ENCODE peak calls at places on chromosomes 1 and 21, in four cellular contexts. H, S, G and V are unnamed samples.

GRCh38 chr21:35108887-35109286 is 59.8 kb upstream of the RUNX1 start:
- DNase-seq in G (no peak), H (no peak), S (no peak), V (no peak)

GRCh38 chr1:243493156-243494129 is 237.6 kb downstream of the SDCCAG8 start:
- DNase-seq in H (no peak), G (no peak), S (peak), V (peak)

GRCh38 chr1:20867847-20868246 is 80.7 kb upstream of the HP1BP3 start:
- DNase-seq in S (no peak), H (no peak), G (no peak), V (no peak)

GRCh38 chr1:161089251-161089924 is at the start of gene NECTIN4:
- DNase-seq in H (no peak), G (no peak), S (peak), V (no peak)

GRCh38 chr1:202811296-202812175 is 782 bp downstream of the PCAT6 start:
- DNase-seq in H (no peak), G (no peak), S (peak), V (no peak)

GRCh38 chr1:47708658-47709301 is 270.9 kb downstream of the FOXD2 start:
- DNase-seq in H (no peak), S (no peak), G (no peak), V (no peak)

GRCh38 chr1:156074661-156075060 is 7.6 kb downstream of the MEX3A start:
- DNase-seq in G (no peak), H (no peak), S (no peak), V (no peak)

GRCh38 chr1:222256058-222256457 is 291.8 kb downstream of the HHIPL2 start:
- DNase-seq in S (no peak), H (no peak), G (no peak), V (no peak)

GRCh38 chr1:158076461-158076860 is 83.0 kb downstream of the KIRREL1 start:
- DNase-seq in S (no peak), G (no peak), H (no peak), V (no peak)

GRCh38 chr1:26160527-26161407 is 1.9 kb downstream of the FAM110D start:
- DNase-seq in G (no peak), S (no peak), H (no peak), V (no peak)

GRCh38 chr1:1374068-1374860 is 743 bp downstream of the AURKAIP1 start:
- DNase-seq in S (no peak), G (no peak), H (no peak), V (no peak)

GRCh38 chr1:26877326-26877725 is 12.8 kb downstream of the GPN2 start:
- DNase-seq in H (no peak), S (no peak), G (no peak), V (no peak)

GRCh38 chr1:225318706-225319575 is 108.9 kb downstream of the LBR start:
- DNase-seq in S (no peak), G (peak), H (no peak), V (peak)

GRCh38 chr1:67755160-67755559 is 70.2 kb downstream of the GADD45A start:
- DNase-seq in S (no peak), H (no peak), G (no peak), V (no peak)

GRCh38 chr1:55304306-55304705 is 89.1 kb upstream of the USP24 start:
- DNase-seq in G (no peak), S (no peak), H (no peak), V (no peak)

GRCh38 chr1:39094685-39095084 is 68.5 kb downstream of the NDUFS5 start:
- DNase-seq in S (no peak), G (no peak), H (no peak), V (no peak)

GRCh38 chr1:46611691-46612221 is 4.9 kb downstream of the MOB3C start:
- DNase-seq in S (peak), G (peak), H (no peak), V (no peak)

GRCh38 chr1:18898567-18898966 is 3.8 kb downstream of the ALDH4A1 start:
- DNase-seq in S (no peak), G (no peak), H (no peak), V (no peak)

GRCh38 chr1:24857528-24858133 is 72.4 kb downstream of the RUNX3 start:
- DNase-seq in H (no peak), G (no peak), S (no peak), V (no peak)

GRCh38 chr1:220700591-220701179 is 10.5 kb downstream of the C1orf115 start:
- DNase-seq in G (no peak), S (no peak), H (no peak), V (peak)

GRCh38 chr21:46127239-46128105 is 27.9 kb downstream of the FTCD start:
- DNase-seq in G (no peak), H (no peak), S (no peak), V (no peak)

GRCh38 chr1:43703836-43704235 is 3.5 kb upstream of the ST3GAL3 start:
- DNase-seq in G (no peak), H (no peak), S (no peak), V (no peak)

GRCh38 chr1:231417503-231417902 is 4.6 kb downstream of the EGLN1 start:
- DNase-seq in S (no peak), G (no peak), H (no peak), V (no peak)

GRCh38 chr1:51558375-51558924 is 39.4 kb upstream of the EPS15 start:
- DNase-seq in G (no peak), H (no peak), S (no peak), V (no peak)

GRCh38 chr1:89465201-89465600 is 59.4 kb upstream of the LRRC8B start:
- DNase-seq in G (no peak), S (no peak), H (no peak), V (no peak)

GRCh38 chr1:73604739-73605138 is 593.2 kb downstream of the LRRIQ3 start:
- DNase-seq in S (no peak), H (no peak), G (no peak), V (no peak)

GRCh38 chr1:78054972-78055371 is 9.2 kb downstream of the GIPC2 start:
- DNase-seq in S (no peak), G (no peak), H (no peak), V (no peak)

GRCh38 chr1:62774971-62775578 is 8.9 kb upstream of the ATG4C start:
- DNase-seq in S (no peak), H (no peak), G (no peak), V (no peak)

GRCh38 chr1:25239681-25240541 is 7.3 kb downstream of the RSRP1 start:
- DNase-seq in S (peak), G (peak), H (peak), V (peak)

GRCh38 chr1:11730429-11730861 is 5.5 kb upstream of the AGTRAP start:
- DNase-seq in S (no peak), H (no peak), G (peak), V (no peak)

GRCh38 chr1:198447468-198447867 is 93.0 kb downstream of the ATP6V1G3 start:
- DNase-seq in H (no peak), S (no peak), G (no peak), V (no peak)

GRCh38 chr1:22344851-22345560 is 106.6 kb upstream of the ZBTB40 start:
- DNase-seq in H (no peak), G (no peak), S (no peak), V (no peak)

GRCh38 chr21:27213328-27213727 is 246.4 kb upstream of the ADAMTS5 start:
- DNase-seq in S (no peak), H (no peak), G (no peak), V (peak)